ENCODE peak calls at places on chromosomes 11 and 22, in ten cellular contexts. V is HTR-8/SVneo; P is mesenteric fat pad; K is stimulated activated CD4-positive, alpha-beta T cell treated with anti-CD3 and anti-CD28 coated beads, TNF-alpha, amount 100 ng/mL, for 1 hour; W is hippocampal formation; A is adipocyte; F is anterior cingulate cortex; Q is GM18507; O is AG08395; M is C1 segment of cervical spinal cord. S is an unnamed sample.

GRCh38 chr22:34255042-34255441 is 334.8 kb upstream of the LARGE1 start:
- DNase-seq in V (no peak), O (no peak), F (no peak), K (no peak), P (no peak), M (no peak), Q (no peak), W (no peak), A (no peak), S (no peak)

GRCh38 chr11:131763193-131763890 is 392.9 kb downstream of the NTM start:
- DNase-seq in A (peak), W (no peak), K (no peak), Q (no peak), O (no peak), V (no peak), P (no peak), M (no peak), F (no peak), S (peak)

GRCh38 chr11:62048101-62048500 is 75.7 kb upstream of the INCENP start:
- DNase-seq in W (no peak), M (no peak), Q (no peak), K (no peak), P (no peak), O (peak), A (peak), F (no peak), V (peak), S (no peak)

GRCh38 chr11:47399860-47400812 is 8.3 kb upstream of the SLC39A13 start:
- DNase-seq in A (no peak), P (no peak), M (no peak), W (no peak), F (no peak), O (no peak), V (peak), Q (no peak), K (no peak), S (no peak)

GRCh38 chr22:27453688-27454087 is 347.9 kb downstream of the MN1 start:
- DNase-seq in K (no peak), O (no peak), Q (no peak), A (no peak), V (no peak), F (no peak), W (no peak), P (no peak), M (no peak), S (no peak)

GRCh38 chr22:19535001-19535400 is 10.8 kb upstream of the CLDN5 start:
- DNase-seq in F (no peak), K (no peak), M (no peak), Q (no peak), V (no peak), P (no peak), O (no peak), W (no peak), A (no peak), S (no peak)

GRCh38 chr11:125517116-125517804 is 21.2 kb upstream of the FEZ1 start:
- DNase-seq in P (no peak), W (peak), K (no peak), F (peak), V (no peak), O (peak), Q (no peak), M (no peak), A (peak), S (peak)

GRCh38 chr22:45867906-45868555 is 108.9 kb downstream of the WNT7B start:
- DNase-seq in M (no peak), A (no peak), K (no peak), O (no peak), W (no peak), V (no peak), F (no peak), Q (no peak), P (peak), S (no peak)

GRCh38 chr22:33969052-33969451 is 48.8 kb upstream of the LARGE1 start:
- DNase-seq in V (no peak), O (no peak), K (no peak), A (no peak), W (no peak), P (no peak), F (no peak), Q (no peak), M (no peak), S (no peak)